ENCODE peak calls at places on chromosomes 16 and 17, in six cellular contexts. Z, T, S, K, V and U are unnamed samples.

GRCh38 chr17:81869221-81870154 is 1.6 kb downstream of the ARHGDIA start:
- DNase-seq in T (peak), S (no peak), Z (peak), K (no peak), V (no peak), U (no peak)

GRCh38 chr17:75845933-75846700 is 1.9 kb upstream of the UNC13D start:
- DNase-seq in K (peak), S (no peak), Z (peak), T (no peak), V (peak), U (no peak)

GRCh38 chr16:21703589-21704174 is 39.9 kb downstream of the OTOA start:
- DNase-seq in T (no peak), S (peak), V (no peak), K (no peak), Z (no peak), U (no peak)

GRCh38 chr17:21194688-21195087 is 19.3 kb downstream of the TMEM11 start:
- DNase-seq in K (no peak), S (no peak), Z (no peak), V (no peak), T (no peak), U (no peak)

GRCh38 chr17:6090253-6090652 is 20.1 kb downstream of the WSCD1 start:
- DNase-seq in Z (peak), K (no peak), T (no peak), S (no peak), V (no peak), U (no peak)

GRCh38 chr16:57355898-57356414 is 2.6 kb upstream of the CCL22 start:
- DNase-seq in K (no peak), Z (no peak), S (no peak), T (no peak), V (no peak), U (no peak)

GRCh38 chr17:41178843-41179616 is 1.0 kb upstream of the KRTAP4-2 start:
- DNase-seq in V (no peak), S (no peak), K (no peak), Z (no peak), T (no peak), U (no peak)

GRCh38 chr17:16288860-16289571 is 64.3 kb downstream of the CENPV start:
- DNase-seq in Z (no peak), K (no peak), S (no peak), V (no peak), T (peak), U (no peak)

GRCh38 chr17:40497704-40498103 is 3.7 kb downstream of the TNS4 start:
- DNase-seq in S (no peak), Z (no peak), V (peak), K (no peak), T (peak), U (no peak)

GRCh38 chr17:11991461-11991860 is 5.8 kb downstream of the ZNF18 start:
- DNase-seq in T (no peak), V (no peak), S (no peak), Z (no peak), K (no peak), U (no peak)

GRCh38 chr17:37225458-37225857 is 150.3 kb upstream of the C17orf78 start:
- DNase-seq in K (no peak), V (no peak), S (no peak), T (no peak), Z (no peak), U (no peak)

GRCh38 chr17:81428121-81428515 is 32.9 kb downstream of the BAHCC1 start:
- DNase-seq in T (no peak), V (no peak), S (no peak), K (no peak), Z (peak), U (peak)

GRCh38 chr16:13517856-13518255 is 402.1 kb upstream of the ERCC4 start:
- DNase-seq in K (no peak), S (no peak), Z (no peak), T (no peak), V (no peak), U (no peak)

GRCh38 chr17:63445571-63446217 is 412 bp downstream of the CYB561 start:
- DNase-seq in S (no peak), Z (peak), V (no peak), T (peak), K (peak), U (peak)

GRCh38 chr16:81175325-81175891 is 63.1 kb upstream of the BCO1 start:
- DNase-seq in S (no peak), T (peak), K (no peak), Z (no peak), V (no peak), U (peak)

GRCh38 chr17:36791961-36792475 is 145.3 kb upstream of the LHX1 start:
- DNase-seq in S (no peak), Z (no peak), V (no peak), T (no peak), K (no peak), U (no peak)

GRCh38 chr17:20008242-20009051 is 712 bp upstream of the SPECC1 start:
- DNase-seq in K (peak), Z (peak), S (no peak), V (peak), T (peak), U (peak)

GRCh38 chr16:29898786-29899515 is 399 bp downstream of the SEZ6L2 start:
- DNase-seq in S (no peak), V (no peak), T (no peak), K (no peak), Z (peak), U (peak)

GRCh38 chr17:82320140-82320840 is 2.9 kb upstream of the CD7 start:
- DNase-seq in Z (no peak), K (no peak), V (no peak), T (no peak), S (no peak), U (no peak)

DNA sequence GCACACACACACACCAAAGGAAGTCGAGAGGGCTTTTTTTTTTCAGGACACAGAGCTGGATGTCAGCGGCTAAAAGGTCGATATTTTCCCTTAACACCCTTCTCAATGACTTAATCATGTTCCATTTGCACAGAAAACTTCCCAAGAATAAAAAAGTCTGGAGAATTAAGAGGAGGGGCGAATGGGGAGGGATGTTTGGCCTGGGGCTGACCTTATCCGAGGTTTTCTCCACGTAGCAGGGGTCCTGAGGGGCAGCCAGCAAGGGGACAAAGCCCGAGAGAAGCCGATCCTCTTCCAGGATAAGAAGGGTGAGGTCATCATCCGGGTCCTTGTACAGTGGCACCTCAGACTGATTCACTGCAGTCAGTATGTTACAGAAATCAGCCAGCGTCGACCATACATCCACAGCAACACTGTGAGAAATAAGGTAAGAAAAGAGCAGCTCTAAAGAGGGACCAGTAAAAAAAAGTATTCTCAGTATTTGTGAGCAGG is 117.6 kb downstream of the HIC1 start:
- DNase-seq in S (no peak), V (peak), Z (no peak), K (no peak), T (peak), U (peak)
- TF ChIP-seq POLR2A in S (no peak), V (no peak), Z (no peak), K (no peak), T (no peak), U (no peak)

GRCh38 chr17:28901866-28902818 is 737 bp downstream of the DHRS13 start:
- DNase-seq in K (no peak), S (no peak), V (no peak), Z (peak), T (peak), U (no peak)
- TF ChIP-seq POLR2A in K (no peak), S (no peak), V (no peak), Z (no peak), T (no peak), U (no peak)

DNA sequence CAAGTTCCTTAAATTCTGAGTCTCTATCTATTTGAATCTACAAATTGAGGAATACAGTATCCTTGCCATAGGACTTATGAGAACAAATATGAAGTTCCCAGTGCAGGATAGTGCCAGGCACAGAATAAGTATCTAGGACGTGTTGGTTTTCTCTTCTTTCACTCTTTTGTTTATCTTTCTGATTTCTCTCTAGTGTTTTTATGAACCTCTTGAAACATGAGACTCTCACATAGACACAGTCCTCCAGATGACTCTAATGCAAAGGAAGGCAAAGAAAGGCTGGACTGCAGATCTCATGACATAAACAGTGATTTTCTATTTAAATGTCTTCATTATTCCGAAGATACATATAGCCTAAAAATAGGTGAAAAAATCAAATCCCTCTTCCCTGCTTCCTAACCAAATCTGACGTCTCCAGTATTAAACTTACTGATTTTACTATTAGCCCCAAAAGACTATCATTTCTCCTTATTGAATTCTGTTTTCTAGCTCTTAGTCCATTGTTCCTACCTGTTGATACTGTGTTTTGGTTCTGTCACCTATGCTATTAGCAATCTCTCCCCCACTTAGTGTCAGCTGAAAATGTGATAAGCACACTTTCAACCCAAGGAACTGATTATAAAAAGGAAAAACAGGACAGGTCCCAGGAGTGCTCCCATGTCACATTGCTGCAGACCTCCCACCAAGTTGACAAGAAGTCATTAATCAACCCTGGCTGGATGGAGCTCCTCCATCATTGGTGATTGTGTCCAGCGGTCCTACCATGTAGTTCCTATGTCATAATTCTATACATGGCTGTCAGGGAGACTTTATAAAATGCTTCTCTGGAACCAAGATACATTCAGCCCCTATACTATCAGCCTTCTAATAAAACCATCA is 24.9 kb upstream of the ADAMTS18 start:
- DNase-seq in Z (no peak), T (no peak), K (no peak), V (no peak), S (no peak), U (no peak)
- TF ChIP-seq POLR2A in Z (no peak), T (no peak), K (no peak), V (no peak), S (no peak), U (no peak)

GRCh38 chr17:3636154-3636907 is at the start of the genes CTNS and SHPK:
- DNase-seq in K (peak), T (peak), S (peak), V (peak), Z (peak), U (peak)
- TF ChIP-seq POLR2A in K (peak), T (peak), S (peak), V (peak), Z (peak), U (peak)